ENCODE peak calls at places on chromosomes 13 and 19, in four cellular contexts. One of them, this sample, is unnamed.

GRCh38 chr19:28409859-28410258 is 803.1 kb downstream of the UQCRFS1 start:
- DNase-seq in AG04450: no peak
- DNase-seq in DND-41: no peak
- DNase-seq in fibroblast of pulmonary artery: no peak
- DNase-seq in this sample: no peak

GRCh38 chr13:77751513-77752456 is 54.3 kb downstream of the SLAIN1 start:
- DNase-seq in AG04450: peak; percentile 2
- DNase-seq in DND-41: peak; percentile 42
- DNase-seq in fibroblast of pulmonary artery: peak; percentile 62
- DNase-seq in this sample: no peak

GRCh38 chr13:29924482-29924884 is 74.1 kb upstream of the UBL3 start:
- DNase-seq in AG04450: no peak
- DNase-seq in DND-41: no peak
- DNase-seq in fibroblast of pulmonary artery: peak; percentile 15
- DNase-seq in this sample: no peak

GRCh38 chr19:55585658-55586339 is 5.2 kb upstream of the ZNF579 start:
- DNase-seq in AG04450: peak; percentile 37
- DNase-seq in DND-41: peak; percentile 83
- DNase-seq in fibroblast of pulmonary artery: peak; percentile 79
- DNase-seq in this sample: no peak

GRCh38 chr13:43293008-43293407 is 269.6 kb downstream of the DNAJC15 start:
- DNase-seq in AG04450: no peak
- DNase-seq in DND-41: no peak
- DNase-seq in fibroblast of pulmonary artery: no peak
- DNase-seq in this sample: no peak

GRCh38 chr13:98717256-98717655 is 35.2 kb downstream of the SLC15A1 start:
- DNase-seq in AG04450: no peak
- DNase-seq in DND-41: no peak
- DNase-seq in fibroblast of pulmonary artery: no peak
- DNase-seq in this sample: no peak

GRCh38 chr13:40191186-40191980 is 475.1 kb downstream of the FOXO1 start:
- DNase-seq in AG04450: no peak
- DNase-seq in DND-41: no peak
- DNase-seq in fibroblast of pulmonary artery: peak; percentile 60
- DNase-seq in this sample: no peak

GRCh38 chr19:29277107-29277506 is 64.2 kb upstream of the UQCRFS1 start:
- DNase-seq in AG04450: no peak
- DNase-seq in DND-41: peak; percentile 65
- DNase-seq in fibroblast of pulmonary artery: no peak
- DNase-seq in this sample: no peak

GRCh38 chr19:34189199-34189916 is 17.1 kb downstream of the LSM14A start:
- DNase-seq in AG04450: no peak
- DNase-seq in DND-41: no peak
- DNase-seq in fibroblast of pulmonary artery: peak; percentile 25
- DNase-seq in this sample: no peak

GRCh38 chr13:74026753-74027152 is 107.5 kb downstream of the KLF12 start:
- DNase-seq in AG04450: no peak
- DNase-seq in DND-41: peak; percentile 87
- DNase-seq in fibroblast of pulmonary artery: peak; percentile 20
- DNase-seq in this sample: no peak

GRCh38 chr13:112724788-112725345 is 35.0 kb downstream of the ATP11A start:
- DNase-seq in AG04450: no peak
- DNase-seq in DND-41: no peak
- DNase-seq in fibroblast of pulmonary artery: no peak
- DNase-seq in this sample: no peak

GRCh38 chr13:96898212-96898611 is 96.1 kb downstream of the OXGR1 start:
- DNase-seq in AG04450: no peak
- DNase-seq in DND-41: no peak
- DNase-seq in fibroblast of pulmonary artery: peak; percentile 1
- DNase-seq in this sample: peak; percentile 26

GRCh38 chr13:23159587-23160240 is 21.1 kb upstream of the SGCG start:
- DNase-seq in AG04450: no peak
- DNase-seq in DND-41: no peak
- DNase-seq in fibroblast of pulmonary artery: no peak
- DNase-seq in this sample: no peak

GRCh38 chr13:30142502-30143211 is 164.7 kb downstream of the KATNAL1 start:
- DNase-seq in AG04450: peak; percentile 97
- DNase-seq in DND-41: no peak
- DNase-seq in fibroblast of pulmonary artery: peak; percentile 90
- DNase-seq in this sample: peak; percentile 98

GRCh38 chr13:39451301-39451700 is 151.7 kb downstream of the LHFPL6 start:
- DNase-seq in AG04450: no peak
- DNase-seq in DND-41: no peak
- DNase-seq in fibroblast of pulmonary artery: peak; percentile 73
- DNase-seq in this sample: no peak

GRCh38 chr13:40985596-40986327 is 33.4 kb downstream of the ELF1 start:
- DNase-seq in AG04450: no peak
- DNase-seq in DND-41: no peak
- DNase-seq in fibroblast of pulmonary artery: no peak
- DNase-seq in this sample: no peak

GRCh38 chr13:108463365-108463764 is 166.0 kb upstream of the MYO16 start:
- DNase-seq in AG04450: peak; percentile 62
- DNase-seq in DND-41: no peak
- DNase-seq in fibroblast of pulmonary artery: peak; percentile 94
- DNase-seq in this sample: peak; percentile 44

GRCh38 chr13:68257111-68257842 is 1027.1 kb upstream of the PCDH9 start:
- DNase-seq in AG04450: no peak
- DNase-seq in DND-41: no peak
- DNase-seq in fibroblast of pulmonary artery: peak; percentile 8
- DNase-seq in this sample: no peak

GRCh38 chr13:79483302-79483701 is 2.3 kb downstream of the NDFIP2 start:
- DNase-seq in AG04450: no peak
- DNase-seq in DND-41: no peak
- DNase-seq in fibroblast of pulmonary artery: no peak
- DNase-seq in this sample: peak; percentile 93

GRCh38 chr19:28493881-28494280 is 719.1 kb downstream of the UQCRFS1 start:
- DNase-seq in AG04450: no peak
- DNase-seq in DND-41: no peak
- DNase-seq in fibroblast of pulmonary artery: no peak
- DNase-seq in this sample: no peak

GRCh38 chr19:36084231-36085009 is 26.5 kb upstream of the OVOL3 start:
- DNase-seq in AG04450: no peak
- DNase-seq in DND-41: no peak
- DNase-seq in fibroblast of pulmonary artery: no peak
- DNase-seq in this sample: no peak

GRCh38 chr19:17654993-17655392 is 33.2 kb downstream of the UNC13A start:
- DNase-seq in AG04450: no peak
- DNase-seq in DND-41: peak; percentile 20
- DNase-seq in fibroblast of pulmonary artery: no peak
- DNase-seq in this sample: no peak

GRCh38 chr19:7605490-7606222 is 10.0 kb downstream of the CAMSAP3 start:
- DNase-seq in AG04450: no peak
- DNase-seq in DND-41: peak; percentile 46
- DNase-seq in fibroblast of pulmonary artery: peak; percentile 31
- DNase-seq in this sample: no peak

GRCh38 chr13:25778808-25779207 is 273.0 kb downstream of the SHISA2 start:
- DNase-seq in AG04450: no peak
- DNase-seq in DND-41: no peak
- DNase-seq in fibroblast of pulmonary artery: no peak
- DNase-seq in this sample: no peak

GRCh38 chr13:112842343-112842856 is 126.6 kb upstream of the MCF2L start:
- DNase-seq in AG04450: no peak
- DNase-seq in DND-41: no peak
- DNase-seq in fibroblast of pulmonary artery: peak; percentile 43
- DNase-seq in this sample: no peak

GRCh38 chr19:32901504-32902161 is 32.1 kb upstream of the SLC7A9 start:
- DNase-seq in AG04450: no peak
- DNase-seq in DND-41: no peak
- DNase-seq in fibroblast of pulmonary artery: no peak
- DNase-seq in this sample: no peak

GRCh38 chr19:41263850-41264580 is at the start of gene HNRNPUL1:
- DNase-seq in AG04450: peak; percentile 100
- DNase-seq in DND-41: peak; percentile 99
- DNase-seq in fibroblast of pulmonary artery: peak; percentile 100
- DNase-seq in this sample: peak; percentile 100

GRCh38 chr19:41263042-41263849 is 926 bp upstream of the HNRNPUL1 start:
- DNase-seq in AG04450: no peak
- DNase-seq in DND-41: peak; percentile 61
- DNase-seq in fibroblast of pulmonary artery: peak; percentile 75
- DNase-seq in this sample: peak; percentile 16

GRCh38 chr19:41265376-41266153 is 1.4 kb downstream of the HNRNPUL1 start:
- DNase-seq in AG04450: no peak
- DNase-seq in DND-41: peak; percentile 13
- DNase-seq in fibroblast of pulmonary artery: peak; percentile 26
- DNase-seq in this sample: no peak

GRCh38 chr19:41261474-41262190 is 2.5 kb upstream of the HNRNPUL1 start:
- DNase-seq in AG04450: no peak
- DNase-seq in DND-41: no peak
- DNase-seq in fibroblast of pulmonary artery: no peak
- DNase-seq in this sample: no peak

DNA sequence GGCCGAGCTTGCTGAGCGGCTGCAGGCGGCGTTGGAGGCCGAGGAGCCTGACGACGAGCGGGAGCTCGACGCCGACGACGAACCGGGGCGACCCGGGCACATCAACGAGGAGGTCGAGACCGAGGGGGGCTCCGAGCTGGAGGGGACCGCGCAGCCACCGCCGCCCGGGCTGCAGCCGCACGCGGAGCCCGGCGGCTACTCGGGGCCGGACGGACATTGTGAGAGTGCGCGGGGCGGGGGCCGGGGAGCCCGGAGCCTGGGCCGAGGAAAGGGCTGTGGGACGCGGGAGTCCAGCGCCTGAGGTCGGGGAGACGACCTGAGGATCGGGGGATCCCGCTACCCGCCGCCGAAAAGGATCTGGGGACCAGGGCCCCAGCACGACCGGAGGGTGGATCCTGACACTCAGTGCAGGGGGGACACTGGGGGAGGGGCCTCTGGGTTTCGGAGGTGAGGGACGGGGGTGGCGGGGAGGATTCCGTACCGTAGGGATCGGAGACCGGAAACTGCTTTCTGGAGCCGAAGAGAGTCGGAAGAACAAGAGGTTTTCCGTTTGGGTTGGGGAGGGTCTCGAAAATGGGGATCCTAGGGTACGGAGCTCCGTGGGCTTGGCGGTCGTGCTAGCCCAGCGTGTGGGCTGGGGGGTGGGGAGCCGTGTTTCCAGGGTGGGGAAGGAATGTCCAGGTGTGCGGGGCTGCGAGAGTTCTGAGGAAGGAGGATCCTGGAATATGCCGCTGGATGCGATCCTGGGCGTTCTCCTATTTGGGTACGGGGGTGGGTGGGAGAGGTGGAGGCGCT is 606 bp downstream of the HNRNPUL1 start:
- DNase-seq in AG04450: no peak
- DNase-seq in DND-41: peak; percentile 76
- DNase-seq in fibroblast of pulmonary artery: peak; percentile 29
- DNase-seq in this sample: no peak
- H3K4me3 ChIP-seq in AG04450: peak overlapping the region; percentile 89
- H3K4me3 ChIP-seq in DND-41: peak overlapping the region; percentile 65
- H3K4me3 ChIP-seq in fibroblast of pulmonary artery: peak overlapping the region; percentile 75
- H3K4me3 ChIP-seq in this sample: peak overlapping the region; percentile 87

DNA sequence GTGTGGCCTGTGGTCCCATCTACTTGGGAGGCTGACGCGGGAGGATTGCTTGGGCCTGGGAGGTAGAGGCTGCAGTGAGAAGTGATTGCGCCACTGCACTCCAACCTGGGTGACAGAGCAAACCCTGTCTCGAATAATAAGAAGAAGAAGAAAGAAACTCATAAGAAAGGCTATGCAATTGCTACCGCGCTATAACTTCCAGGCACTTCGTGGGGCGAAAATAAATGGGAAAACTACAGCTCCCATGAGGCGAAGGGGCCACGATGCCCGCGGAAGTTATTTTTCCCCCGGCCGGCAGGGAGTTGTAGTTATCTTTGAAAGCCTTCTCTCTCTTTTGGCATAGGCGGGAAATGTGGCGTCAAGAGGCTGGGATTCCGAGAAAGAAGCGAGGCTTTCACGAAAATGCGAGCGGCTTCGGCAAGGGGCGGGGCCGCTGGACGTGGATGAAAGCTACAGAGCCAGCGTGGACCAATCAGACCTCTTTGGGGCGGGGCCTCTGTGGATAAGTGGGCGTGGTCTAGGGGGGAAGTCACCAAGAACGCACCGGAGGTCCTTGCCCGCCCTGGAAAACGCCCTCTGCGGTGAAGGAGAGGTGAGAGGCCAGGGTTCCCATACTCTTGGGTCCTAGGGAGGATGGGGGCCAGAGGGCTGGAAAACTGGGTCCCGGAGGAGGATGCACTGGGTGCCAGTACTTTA is at the start of gene NUCB1:
- DNase-seq in AG04450: peak; percentile 96
- DNase-seq in DND-41: peak; percentile 100
- DNase-seq in fibroblast of pulmonary artery: peak; percentile 99
- DNase-seq in this sample: peak; percentile 83
- TF ChIP-seq CTCF in AG04450: peak; percentile 45
- TF ChIP-seq CTCF in DND-41: peak; percentile 26
- TF ChIP-seq CTCF in fibroblast of pulmonary artery: peak; percentile 29
- TF ChIP-seq CTCF in this sample: peak; percentile 17

GRCh38 chr19:50568321-50569022 is at the start of gene LRRC4B:
- DNase-seq in AG04450: no peak
- DNase-seq in DND-41: no peak
- DNase-seq in fibroblast of pulmonary artery: peak; percentile 15
- DNase-seq in this sample: no peak

GRCh38 chr19:50567052-50567841 is 988 bp downstream of the LRRC4B start:
- DNase-seq in AG04450: no peak
- DNase-seq in DND-41: no peak
- DNase-seq in fibroblast of pulmonary artery: no peak
- DNase-seq in this sample: no peak

GRCh38 chr19:50569023-50569697 is 925 bp upstream of the LRRC4B start:
- DNase-seq in AG04450: no peak
- DNase-seq in DND-41: no peak
- DNase-seq in fibroblast of pulmonary artery: no peak
- DNase-seq in this sample: no peak

GRCh38 chr19:50565984-50566903 is 2.0 kb downstream of the LRRC4B start:
- DNase-seq in AG04450: no peak
- DNase-seq in DND-41: no peak
- DNase-seq in fibroblast of pulmonary artery: no peak
- DNase-seq in this sample: no peak

GRCh38 chr19:50567882-50568281 is 353 bp downstream of the LRRC4B start:
- DNase-seq in AG04450: no peak
- DNase-seq in DND-41: no peak
- DNase-seq in fibroblast of pulmonary artery: no peak
- DNase-seq in this sample: no peak
- H3K4me3 ChIP-seq in AG04450: no peak overlapping the region
- H3K4me3 ChIP-seq in DND-41: no peak overlapping the region
- H3K4me3 ChIP-seq in fibroblast of pulmonary artery: no peak overlapping the region
- H3K4me3 ChIP-seq in this sample: no peak overlapping the region

DNA sequence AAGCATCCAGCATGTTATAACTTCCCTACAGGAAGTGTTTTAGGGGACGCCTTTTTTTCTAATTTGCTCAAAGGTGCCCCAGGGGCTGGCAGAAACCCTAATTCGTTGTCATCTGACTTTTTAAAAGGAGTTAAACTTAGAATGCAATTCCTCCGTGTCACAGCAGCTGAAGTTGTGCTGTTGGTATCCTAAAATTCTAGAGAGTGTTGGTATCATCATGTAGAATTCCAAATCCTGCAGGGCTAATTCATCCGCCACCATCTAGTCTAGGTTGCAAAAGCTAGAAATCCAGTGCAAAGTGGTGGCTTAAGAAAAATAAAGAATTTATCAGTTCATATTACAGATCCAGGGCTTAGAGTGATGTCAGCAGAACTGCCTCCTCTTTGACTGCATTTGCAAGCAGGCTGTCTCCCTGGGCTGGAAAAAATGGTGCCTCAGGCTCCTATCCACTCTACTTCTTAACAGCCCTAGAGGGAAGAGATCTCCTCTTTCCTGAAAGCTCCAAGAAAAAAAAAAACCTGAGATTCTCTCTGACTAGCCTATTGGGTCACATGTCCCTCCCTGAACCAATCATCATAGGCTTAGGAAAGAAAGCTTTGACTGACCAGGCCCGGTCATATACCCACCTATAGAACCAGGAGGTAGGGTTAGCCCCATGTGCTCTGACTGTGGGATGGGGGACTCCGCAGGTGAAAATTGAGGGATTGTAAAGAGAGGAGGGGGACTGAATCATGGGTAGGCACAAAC is 73.0 kb downstream of the MAP4K1 start:
- DNase-seq in AG04450: peak; percentile 7
- DNase-seq in DND-41: peak; percentile 37
- DNase-seq in fibroblast of pulmonary artery: peak; percentile 7
- DNase-seq in this sample: peak; percentile 7
- TF ChIP-seq CTCF in AG04450: peak; percentile 62
- TF ChIP-seq CTCF in DND-41: no peak
- TF ChIP-seq CTCF in fibroblast of pulmonary artery: no peak
- TF ChIP-seq CTCF in this sample: peak; percentile 15

This sample was measured in AG04449.